ENCODE peak calls at places on chromosomes 7 and 10, in nine cellular contexts. One of them, this sample, is unnamed.
A peak's percentile ranks its signal among the peaks of the same experiment; 100 is the strongest.

GRCh38 chr10:122128357-122128756 is 139.4 kb downstream of the TACC2 start:
- DNase-seq in hypothalamus: no peak
- DNase-seq in NCI-H1417 treated with DMSO at 0.1 percent for 48 hours: no peak
- DNase-seq in thoracic aorta: no peak
- DNase-seq in activated T-helper 1 cell treated with anti-CD3 and anti-CD28 coated beads, Interleukin-12 subunit alpha, Interleukin-12 subunit beta, Interleukin-2, Interleukin-4 antibody, amounts not matched to agents 30 ng/mL and 10 ng/mL and 1 ng/mL, durations not matched to agents 14 hours and 24 hours and 36 hours: no peak
- DNase-seq in stimulated activated CD4-positive, alpha-beta T cell treated with anti-CD3 and anti-CD28 coated beads, Interleukin-12 subunit alpha, Interleukin-12 subunit beta, amount 100 ng/mL, for 48 hours: no peak
- DNase-seq in fibroblast of the aortic adventitia: peak; percentile 37
- DNase-seq in HEK293T: no peak
- DNase-seq in lung microvascular endothelial cell: peak; percentile 62
- DNase-seq in this sample: no peak

GRCh38 chr10:71326464-71326881 is 7.4 kb downstream of the SLC29A3 start:
- DNase-seq in fibroblast of the aortic adventitia: no peak
- DNase-seq in HEK293T: no peak
- DNase-seq in lung microvascular endothelial cell: no peak
- DNase-seq in stimulated activated CD4-positive, alpha-beta T cell treated with anti-CD3 and anti-CD28 coated beads, Interleukin-12 subunit alpha, Interleukin-12 subunit beta, amount 100 ng/mL, for 48 hours: no peak
- DNase-seq in thoracic aorta: no peak
- DNase-seq in hypothalamus: no peak
- DNase-seq in NCI-H1417 treated with DMSO at 0.1 percent for 48 hours: peak; percentile 26
- DNase-seq in activated T-helper 1 cell treated with anti-CD3 and anti-CD28 coated beads, Interleukin-12 subunit alpha, Interleukin-12 subunit beta, Interleukin-2, Interleukin-4 antibody, amounts not matched to agents 30 ng/mL and 10 ng/mL and 1 ng/mL, durations not matched to agents 14 hours and 24 hours and 36 hours: no peak
- DNase-seq in this sample: peak; percentile 48

GRCh38 chr7:30511494-30511893 is 6.9 kb upstream of the GGCT start:
- DNase-seq in lung microvascular endothelial cell: no peak
- DNase-seq in fibroblast of the aortic adventitia: no peak
- DNase-seq in thoracic aorta: no peak
- DNase-seq in HEK293T: no peak
- DNase-seq in stimulated activated CD4-positive, alpha-beta T cell treated with anti-CD3 and anti-CD28 coated beads, Interleukin-12 subunit alpha, Interleukin-12 subunit beta, amount 100 ng/mL, for 48 hours: no peak
- DNase-seq in NCI-H1417 treated with DMSO at 0.1 percent for 48 hours: no peak
- DNase-seq in activated T-helper 1 cell treated with anti-CD3 and anti-CD28 coated beads, Interleukin-12 subunit alpha, Interleukin-12 subunit beta, Interleukin-2, Interleukin-4 antibody, amounts not matched to agents 30 ng/mL and 10 ng/mL and 1 ng/mL, durations not matched to agents 14 hours and 24 hours and 36 hours: no peak
- DNase-seq in hypothalamus: no peak
- DNase-seq in this sample: no peak

GRCh38 chr7:1843921-1844335 is 173.9 kb downstream of the ELFN1 start:
- DNase-seq in HEK293T: no peak
- DNase-seq in lung microvascular endothelial cell: no peak
- DNase-seq in stimulated activated CD4-positive, alpha-beta T cell treated with anti-CD3 and anti-CD28 coated beads, Interleukin-12 subunit alpha, Interleukin-12 subunit beta, amount 100 ng/mL, for 48 hours: no peak
- DNase-seq in NCI-H1417 treated with DMSO at 0.1 percent for 48 hours: no peak
- DNase-seq in activated T-helper 1 cell treated with anti-CD3 and anti-CD28 coated beads, Interleukin-12 subunit alpha, Interleukin-12 subunit beta, Interleukin-2, Interleukin-4 antibody, amounts not matched to agents 30 ng/mL and 10 ng/mL and 1 ng/mL, durations not matched to agents 14 hours and 24 hours and 36 hours: no peak
- DNase-seq in fibroblast of the aortic adventitia: no peak
- DNase-seq in hypothalamus: no peak
- DNase-seq in thoracic aorta: no peak
- DNase-seq in this sample: no peak

GRCh38 chr7:120996333-120996982 is 7.9 kb downstream of the CPED1 start:
- DNase-seq in lung microvascular endothelial cell: peak; percentile 93
- DNase-seq in hypothalamus: no peak
- DNase-seq in stimulated activated CD4-positive, alpha-beta T cell treated with anti-CD3 and anti-CD28 coated beads, Interleukin-12 subunit alpha, Interleukin-12 subunit beta, amount 100 ng/mL, for 48 hours: no peak
- DNase-seq in HEK293T: no peak
- DNase-seq in thoracic aorta: peak; percentile 41
- DNase-seq in NCI-H1417 treated with DMSO at 0.1 percent for 48 hours: no peak
- DNase-seq in fibroblast of the aortic adventitia: peak; percentile 93
- DNase-seq in activated T-helper 1 cell treated with anti-CD3 and anti-CD28 coated beads, Interleukin-12 subunit alpha, Interleukin-12 subunit beta, Interleukin-2, Interleukin-4 antibody, amounts not matched to agents 30 ng/mL and 10 ng/mL and 1 ng/mL, durations not matched to agents 14 hours and 24 hours and 36 hours: no peak
- DNase-seq in this sample: no peak

GRCh38 chr7:38512704-38513103 is 118.5 kb downstream of the AMPH start:
- DNase-seq in hypothalamus: no peak
- DNase-seq in NCI-H1417 treated with DMSO at 0.1 percent for 48 hours: no peak
- DNase-seq in fibroblast of the aortic adventitia: peak; percentile 16
- DNase-seq in HEK293T: no peak
- DNase-seq in activated T-helper 1 cell treated with anti-CD3 and anti-CD28 coated beads, Interleukin-12 subunit alpha, Interleukin-12 subunit beta, Interleukin-2, Interleukin-4 antibody, amounts not matched to agents 30 ng/mL and 10 ng/mL and 1 ng/mL, durations not matched to agents 14 hours and 24 hours and 36 hours: no peak
- DNase-seq in thoracic aorta: no peak
- DNase-seq in lung microvascular endothelial cell: peak; percentile 5
- DNase-seq in stimulated activated CD4-positive, alpha-beta T cell treated with anti-CD3 and anti-CD28 coated beads, Interleukin-12 subunit alpha, Interleukin-12 subunit beta, amount 100 ng/mL, for 48 hours: no peak
- DNase-seq in this sample: no peak

GRCh38 chr10:48603421-48604038 is 1.3 kb downstream of the ARHGAP22 start:
- DNase-seq in lung microvascular endothelial cell: peak; percentile 38
- DNase-seq in activated T-helper 1 cell treated with anti-CD3 and anti-CD28 coated beads, Interleukin-12 subunit alpha, Interleukin-12 subunit beta, Interleukin-2, Interleukin-4 antibody, amounts not matched to agents 30 ng/mL and 10 ng/mL and 1 ng/mL, durations not matched to agents 14 hours and 24 hours and 36 hours: no peak
- DNase-seq in thoracic aorta: no peak
- DNase-seq in NCI-H1417 treated with DMSO at 0.1 percent for 48 hours: no peak
- DNase-seq in fibroblast of the aortic adventitia: no peak
- DNase-seq in HEK293T: no peak
- DNase-seq in hypothalamus: no peak
- DNase-seq in stimulated activated CD4-positive, alpha-beta T cell treated with anti-CD3 and anti-CD28 coated beads, Interleukin-12 subunit alpha, Interleukin-12 subunit beta, amount 100 ng/mL, for 48 hours: no peak
- DNase-seq in this sample: no peak

GRCh38 chr10:131908151-131908550 is 7.3 kb downstream of the PPP2R2D start:
- DNase-seq in thoracic aorta: no peak
- DNase-seq in lung microvascular endothelial cell: no peak
- DNase-seq in fibroblast of the aortic adventitia: no peak
- DNase-seq in activated T-helper 1 cell treated with anti-CD3 and anti-CD28 coated beads, Interleukin-12 subunit alpha, Interleukin-12 subunit beta, Interleukin-2, Interleukin-4 antibody, amounts not matched to agents 30 ng/mL and 10 ng/mL and 1 ng/mL, durations not matched to agents 14 hours and 24 hours and 36 hours: no peak
- DNase-seq in NCI-H1417 treated with DMSO at 0.1 percent for 48 hours: no peak
- DNase-seq in stimulated activated CD4-positive, alpha-beta T cell treated with anti-CD3 and anti-CD28 coated beads, Interleukin-12 subunit alpha, Interleukin-12 subunit beta, amount 100 ng/mL, for 48 hours: no peak
- DNase-seq in HEK293T: no peak
- DNase-seq in hypothalamus: no peak
- DNase-seq in this sample: no peak

GRCh38 chr7:24842449-24843241 is 85.4 kb upstream of the GSDME start:
- DNase-seq in stimulated activated CD4-positive, alpha-beta T cell treated with anti-CD3 and anti-CD28 coated beads, Interleukin-12 subunit alpha, Interleukin-12 subunit beta, amount 100 ng/mL, for 48 hours: no peak
- DNase-seq in NCI-H1417 treated with DMSO at 0.1 percent for 48 hours: no peak
- DNase-seq in fibroblast of the aortic adventitia: peak; percentile 40
- DNase-seq in activated T-helper 1 cell treated with anti-CD3 and anti-CD28 coated beads, Interleukin-12 subunit alpha, Interleukin-12 subunit beta, Interleukin-2, Interleukin-4 antibody, amounts not matched to agents 30 ng/mL and 10 ng/mL and 1 ng/mL, durations not matched to agents 14 hours and 24 hours and 36 hours: no peak
- DNase-seq in HEK293T: no peak
- DNase-seq in thoracic aorta: no peak
- DNase-seq in hypothalamus: no peak
- DNase-seq in lung microvascular endothelial cell: peak; percentile 77
- DNase-seq in this sample: no peak

GRCh38 chr10:14700551-14700950 is 74.1 kb downstream of the FAM107B start:
- DNase-seq in thoracic aorta: no peak
- DNase-seq in lung microvascular endothelial cell: no peak
- DNase-seq in hypothalamus: no peak
- DNase-seq in NCI-H1417 treated with DMSO at 0.1 percent for 48 hours: no peak
- DNase-seq in HEK293T: no peak
- DNase-seq in fibroblast of the aortic adventitia: no peak
- DNase-seq in activated T-helper 1 cell treated with anti-CD3 and anti-CD28 coated beads, Interleukin-12 subunit alpha, Interleukin-12 subunit beta, Interleukin-2, Interleukin-4 antibody, amounts not matched to agents 30 ng/mL and 10 ng/mL and 1 ng/mL, durations not matched to agents 14 hours and 24 hours and 36 hours: no peak
- DNase-seq in stimulated activated CD4-positive, alpha-beta T cell treated with anti-CD3 and anti-CD28 coated beads, Interleukin-12 subunit alpha, Interleukin-12 subunit beta, amount 100 ng/mL, for 48 hours: no peak
- DNase-seq in this sample: no peak

GRCh38 chr10:59839576-59839975 is 66.8 kb downstream of the CCDC6 start:
- DNase-seq in stimulated activated CD4-positive, alpha-beta T cell treated with anti-CD3 and anti-CD28 coated beads, Interleukin-12 subunit alpha, Interleukin-12 subunit beta, amount 100 ng/mL, for 48 hours: no peak
- DNase-seq in activated T-helper 1 cell treated with anti-CD3 and anti-CD28 coated beads, Interleukin-12 subunit alpha, Interleukin-12 subunit beta, Interleukin-2, Interleukin-4 antibody, amounts not matched to agents 30 ng/mL and 10 ng/mL and 1 ng/mL, durations not matched to agents 14 hours and 24 hours and 36 hours: no peak
- DNase-seq in NCI-H1417 treated with DMSO at 0.1 percent for 48 hours: no peak
- DNase-seq in thoracic aorta: no peak
- DNase-seq in HEK293T: no peak
- DNase-seq in fibroblast of the aortic adventitia: peak; percentile 10
- DNase-seq in hypothalamus: no peak
- DNase-seq in lung microvascular endothelial cell: no peak
- DNase-seq in this sample: no peak

GRCh38 chr10:62690703-62691102 is 113.8 kb upstream of the ADO start:
- DNase-seq in thoracic aorta: no peak
- DNase-seq in stimulated activated CD4-positive, alpha-beta T cell treated with anti-CD3 and anti-CD28 coated beads, Interleukin-12 subunit alpha, Interleukin-12 subunit beta, amount 100 ng/mL, for 48 hours: no peak
- DNase-seq in lung microvascular endothelial cell: no peak
- DNase-seq in hypothalamus: no peak
- DNase-seq in NCI-H1417 treated with DMSO at 0.1 percent for 48 hours: no peak
- DNase-seq in HEK293T: peak; percentile 12
- DNase-seq in fibroblast of the aortic adventitia: no peak
- DNase-seq in activated T-helper 1 cell treated with anti-CD3 and anti-CD28 coated beads, Interleukin-12 subunit alpha, Interleukin-12 subunit beta, Interleukin-2, Interleukin-4 antibody, amounts not matched to agents 30 ng/mL and 10 ng/mL and 1 ng/mL, durations not matched to agents 14 hours and 24 hours and 36 hours: no peak
- DNase-seq in this sample: no peak

GRCh38 chr10:48389272-48389671 is 82.8 kb downstream of the MAPK8 start:
- DNase-seq in HEK293T: no peak
- DNase-seq in thoracic aorta: no peak
- DNase-seq in hypothalamus: no peak
- DNase-seq in NCI-H1417 treated with DMSO at 0.1 percent for 48 hours: no peak
- DNase-seq in activated T-helper 1 cell treated with anti-CD3 and anti-CD28 coated beads, Interleukin-12 subunit alpha, Interleukin-12 subunit beta, Interleukin-2, Interleukin-4 antibody, amounts not matched to agents 30 ng/mL and 10 ng/mL and 1 ng/mL, durations not matched to agents 14 hours and 24 hours and 36 hours: no peak
- DNase-seq in lung microvascular endothelial cell: no peak
- DNase-seq in fibroblast of the aortic adventitia: no peak
- DNase-seq in stimulated activated CD4-positive, alpha-beta T cell treated with anti-CD3 and anti-CD28 coated beads, Interleukin-12 subunit alpha, Interleukin-12 subunit beta, amount 100 ng/mL, for 48 hours: no peak
- DNase-seq in this sample: no peak

GRCh38 chr10:100827819-100828743 is 82.7 kb downstream of the PAX2 start:
- DNase-seq in NCI-H1417 treated with DMSO at 0.1 percent for 48 hours: no peak
- DNase-seq in activated T-helper 1 cell treated with anti-CD3 and anti-CD28 coated beads, Interleukin-12 subunit alpha, Interleukin-12 subunit beta, Interleukin-2, Interleukin-4 antibody, amounts not matched to agents 30 ng/mL and 10 ng/mL and 1 ng/mL, durations not matched to agents 14 hours and 24 hours and 36 hours: peak; percentile 19
- DNase-seq in stimulated activated CD4-positive, alpha-beta T cell treated with anti-CD3 and anti-CD28 coated beads, Interleukin-12 subunit alpha, Interleukin-12 subunit beta, amount 100 ng/mL, for 48 hours: no peak
- DNase-seq in HEK293T: no peak
- DNase-seq in thoracic aorta: no peak
- DNase-seq in lung microvascular endothelial cell: no peak
- DNase-seq in fibroblast of the aortic adventitia: no peak
- DNase-seq in hypothalamus: no peak
- DNase-seq in this sample: no peak

This sample was measured in NCI-H2081 treated with DMSO at 0.1 percent for 48 hours.